ENCODE peak calls at places on chromosomes 13 and 19, in eight cellular contexts. F, M, B, C, Q, Z, W and U are unnamed samples.

GRCh38 chr13:112752711-112753541 is 63.1 kb downstream of the ATP11A start:
- DNase-seq in F (no peak), M (no peak), B (no peak), C (no peak), Q (no peak), Z (no peak), W (no peak), U (no peak)

GRCh38 chr19:19566306-19566705 is 28.2 kb downstream of the CILP2 start:
- DNase-seq in F (no peak), M (no peak), B (no peak), C (no peak), Q (peak; percentile 73), Z (no peak), W (no peak), U (no peak)

GRCh38 chr19:18029617-18030338 is 21.8 kb downstream of the ARRDC2 start:
- DNase-seq in F (no peak), M (no peak), B (no peak), C (peak; percentile 71), Q (peak; percentile 39), Z (no peak), W (no peak), U (no peak)

GRCh38 chr19:49549045-49549444 is 21.2 kb downstream of the RCN3 start:
- DNase-seq in F (no peak), M (no peak), B (no peak), C (no peak), Q (no peak), Z (peak; percentile 54), W (no peak), U (no peak)

GRCh38 chr13:112238436-112238995 is 137.6 kb upstream of the SPACA7 start:
- DNase-seq in F (no peak), M (no peak), B (no peak), C (no peak), Q (no peak), Z (no peak), W (no peak), U (no peak)

GRCh38 chr13:81872581-81872980 is 1531.7 kb upstream of the SPRY2 start:
- DNase-seq in F (no peak), M (peak; percentile 8), B (no peak), C (no peak), Q (peak; percentile 0), Z (no peak), W (no peak), U (peak; percentile 45)

GRCh38 chr13:98478134-98479129 is 98.5 kb downstream of the STK24 start:
- DNase-seq in F (no peak), M (peak; percentile 57), B (no peak), C (no peak), Q (peak; percentile 68), Z (no peak), W (no peak), U (peak; percentile 27)

GRCh38 chr19:2683430-2683995 is 19.0 kb downstream of the GNG7 start:
- DNase-seq in F (no peak), M (no peak), B (no peak), C (no peak), Q (no peak), Z (no peak), W (no peak), U (no peak)

GRCh38 chr13:99386911-99387788 is 80.0 kb upstream of the GPR183 start:
- DNase-seq in F (peak; percentile 62), M (peak; percentile 43), B (peak; percentile 93), C (no peak), Q (peak; percentile 29), Z (no peak), W (peak; percentile 59), U (peak; percentile 59)

GRCh38 chr13:51837016-51837415 is 8.0 kb downstream of the TMEM272 start:
- DNase-seq in F (no peak), M (no peak), B (no peak), C (no peak), Q (no peak), Z (no peak), W (no peak), U (no peak)

GRCh38 chr13:76992548-76993001 is 694 bp downstream of the CLN5 start:
- DNase-seq in F (peak; percentile 5), M (peak; percentile 5), B (no peak), C (peak; percentile 33), Q (peak; percentile 30), Z (peak; percentile 44), W (no peak), U (peak; percentile 24)

GRCh38 chr19:47275866-47276461 is 1.3 kb downstream of the INAFM1 start:
- DNase-seq in F (no peak), M (no peak), B (no peak), C (no peak), Q (peak; percentile 27), Z (no peak), W (no peak), U (no peak)

GRCh38 chr13:97141564-97142005 is 80.5 kb upstream of the MBNL2 start:
- DNase-seq in F (no peak), M (peak; percentile 23), B (no peak), C (peak; percentile 72), Q (peak; percentile 88), Z (peak; percentile 84), W (no peak), U (peak; percentile 20)

GRCh38 chr19:43408043-43408442 is 6.6 kb upstream of the TEX101 start:
- DNase-seq in F (no peak), M (no peak), B (no peak), C (no peak), Q (no peak), Z (no peak), W (no peak), U (no peak)

GRCh38 chr13:20713014-20713376 is 9.5 kb downstream of the IL17D start:
- DNase-seq in F (no peak), M (no peak), B (no peak), C (no peak), Q (no peak), Z (no peak), W (no peak), U (peak; percentile 23)

GRCh38 chr13:39025433-39025839 is 12.5 kb downstream of the PROSER1 start:
- DNase-seq in F (no peak), M (no peak), B (no peak), C (no peak), Q (no peak), Z (no peak), W (no peak), U (no peak)

GRCh38 chr19:6227941-6228325 is 51.8 kb downstream of the MLLT1 start:
- DNase-seq in F (no peak), M (no peak), B (no peak), C (no peak), Q (no peak), Z (no peak), W (no peak), U (no peak)

GRCh38 chr13:71274923-71275593 is 591.9 kb downstream of the DACH1 start:
- DNase-seq in F (no peak), M (no peak), B (no peak), C (no peak), Q (no peak), Z (no peak), W (no peak), U (no peak)

GRCh38 chr19:11375143-11375948 is 880 bp downstream of the SWSAP1 start:
- DNase-seq in F (peak; percentile 75), M (no peak), B (peak; percentile 51), C (peak; percentile 64), Q (no peak), Z (peak; percentile 71), W (peak; percentile 35), U (no peak)